ENCODE peak calls at places on chromosomes 1 and 21, in seven cellular contexts. One of them, this sample, is unnamed.
A peak's percentile ranks its signal among the peaks of the same experiment; 100 is the strongest.

GRCh38 chr1:16244650-16245285 is 7.8 kb upstream of the CPLANE2 start:
- DNase-seq in upper lobe of right lung: no peak
- DNase-seq in K562: no peak
- DNase-seq in suprapubic skin: no peak
- DNase-seq in uterus: no peak
- DNase-seq in lower lobe of right lung: no peak
- DNase-seq in OCI-LY7: no peak
- DNase-seq in this sample: no peak

GRCh38 chr1:209155556-209155955 is 428.0 kb upstream of the CAMK1G start:
- DNase-seq in upper lobe of right lung: no peak
- DNase-seq in K562: no peak
- DNase-seq in suprapubic skin: no peak
- DNase-seq in uterus: no peak
- DNase-seq in lower lobe of right lung: no peak
- DNase-seq in OCI-LY7: no peak
- DNase-seq in this sample: no peak

GRCh38 chr1:178510155-178510554 is 2.8 kb upstream of the TEX35 start:
- DNase-seq in upper lobe of right lung: no peak
- DNase-seq in K562: no peak
- DNase-seq in suprapubic skin: no peak
- DNase-seq in uterus: no peak
- DNase-seq in lower lobe of right lung: no peak
- DNase-seq in OCI-LY7: no peak
- DNase-seq in this sample: no peak

GRCh38 chr1:3531928-3532327 is 77.5 kb downstream of the ARHGEF16 start:
- DNase-seq in upper lobe of right lung: no peak
- DNase-seq in K562: no peak
- DNase-seq in suprapubic skin: no peak
- DNase-seq in uterus: no peak
- DNase-seq in lower lobe of right lung: no peak
- DNase-seq in OCI-LY7: no peak
- DNase-seq in this sample: no peak

GRCh38 chr1:61424382-61424781 is 300.6 kb downstream of the TM2D1 start:
- DNase-seq in upper lobe of right lung: no peak
- DNase-seq in K562: no peak
- DNase-seq in suprapubic skin: no peak
- DNase-seq in uterus: no peak
- DNase-seq in lower lobe of right lung: no peak
- DNase-seq in OCI-LY7: no peak
- DNase-seq in this sample: no peak

GRCh38 chr1:230757856-230758704 is 10.9 kb downstream of the CAPN9 start:
- DNase-seq in upper lobe of right lung: no peak
- DNase-seq in K562: no peak
- DNase-seq in suprapubic skin: no peak
- DNase-seq in uterus: no peak
- DNase-seq in lower lobe of right lung: no peak
- DNase-seq in OCI-LY7: no peak
- DNase-seq in this sample: no peak

GRCh38 chr1:246782120-246782900 is 58.1 kb downstream of the SCCPDH start:
- DNase-seq in upper lobe of right lung: no peak
- DNase-seq in K562: no peak
- DNase-seq in suprapubic skin: peak; percentile 77
- DNase-seq in uterus: peak; percentile 40
- DNase-seq in lower lobe of right lung: no peak
- DNase-seq in OCI-LY7: no peak
- DNase-seq in this sample: peak; percentile 61

GRCh38 chr21:46183910-46184624 is at the start of gene SPATC1L:
- DNase-seq in upper lobe of right lung: peak; percentile 84
- DNase-seq in K562: peak; percentile 79
- DNase-seq in suprapubic skin: peak; percentile 86
- DNase-seq in uterus: peak; percentile 76
- DNase-seq in lower lobe of right lung: peak; percentile 82
- DNase-seq in OCI-LY7: peak; percentile 46
- DNase-seq in this sample: peak; percentile 68

GRCh38 chr1:65147424-65148177 is 402 bp upstream of the AK4 start:
- DNase-seq in upper lobe of right lung: peak; percentile 67
- DNase-seq in K562: peak; percentile 73
- DNase-seq in suprapubic skin: peak; percentile 79
- DNase-seq in uterus: peak; percentile 46
- DNase-seq in lower lobe of right lung: peak; percentile 49
- DNase-seq in OCI-LY7: no peak
- DNase-seq in this sample: no peak

GRCh38 chr1:221174598-221174997 is 295.4 kb downstream of the HLX start:
- DNase-seq in upper lobe of right lung: no peak
- DNase-seq in K562: no peak
- DNase-seq in suprapubic skin: no peak
- DNase-seq in uterus: no peak
- DNase-seq in lower lobe of right lung: no peak
- DNase-seq in OCI-LY7: no peak
- DNase-seq in this sample: peak; percentile 69

GRCh38 chr21:25907573-25908275 is 173.0 kb downstream of the GABPA start:
- DNase-seq in upper lobe of right lung: no peak
- DNase-seq in K562: no peak
- DNase-seq in suprapubic skin: no peak
- DNase-seq in uterus: no peak
- DNase-seq in lower lobe of right lung: no peak
- DNase-seq in OCI-LY7: no peak
- DNase-seq in this sample: no peak

GRCh38 chr1:14265515-14265914 is 333.0 kb upstream of the KAZN start:
- DNase-seq in upper lobe of right lung: no peak
- DNase-seq in K562: no peak
- DNase-seq in suprapubic skin: no peak
- DNase-seq in uterus: no peak
- DNase-seq in lower lobe of right lung: no peak
- DNase-seq in OCI-LY7: no peak
- DNase-seq in this sample: no peak

DNA sequence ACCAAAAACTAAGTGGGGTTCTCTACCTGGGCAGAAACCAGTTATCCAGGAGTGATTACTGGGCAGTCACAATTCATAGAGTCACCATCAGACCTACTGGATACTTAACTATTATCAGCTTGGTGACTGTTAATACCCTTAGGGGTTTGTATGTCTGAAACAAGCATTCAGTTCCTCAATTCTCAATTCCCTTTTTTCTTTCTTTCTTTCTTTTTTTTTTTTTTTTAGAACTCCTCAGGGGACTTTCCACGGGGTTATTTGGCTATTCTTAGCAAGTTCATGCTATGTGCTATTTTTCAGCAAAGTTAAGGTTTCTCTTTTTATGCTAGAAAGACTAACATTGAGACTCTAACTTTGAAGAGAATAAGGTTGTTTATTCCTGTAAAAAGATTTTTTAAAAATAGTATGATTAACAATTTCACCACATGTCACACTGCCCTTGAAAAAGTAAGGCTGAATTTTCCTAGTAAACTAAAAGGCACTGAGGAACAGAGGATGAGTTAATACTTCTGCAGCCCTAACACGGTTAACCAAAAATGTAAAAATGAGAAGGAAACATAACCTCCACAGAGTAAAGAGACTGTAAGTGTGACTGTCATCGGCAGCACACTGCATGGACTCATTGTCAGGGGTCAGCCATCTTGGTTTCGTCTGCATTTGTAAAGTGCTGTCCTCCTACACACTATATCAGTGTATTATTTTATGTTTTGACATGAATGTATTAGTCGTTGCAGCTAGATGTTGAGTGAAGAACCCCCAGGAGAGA is 310.2 kb downstream of the NTNG1 start:
- DNase-seq in upper lobe of right lung: no peak
- DNase-seq in K562: no peak
- DNase-seq in suprapubic skin: no peak
- DNase-seq in uterus: no peak
- DNase-seq in lower lobe of right lung: no peak
- DNase-seq in OCI-LY7: peak; percentile 39
- DNase-seq in this sample: no peak
- H3K27ac ChIP-seq in upper lobe of right lung: no peak overlapping the region
- H3K27ac ChIP-seq in K562: no peak overlapping the region
- H3K27ac ChIP-seq in suprapubic skin: no peak overlapping the region
- H3K27ac ChIP-seq in uterus: no peak overlapping the region
- H3K27ac ChIP-seq in lower lobe of right lung: no peak overlapping the region
- H3K27ac ChIP-seq in OCI-LY7: peak overlapping the region; percentile 27
- H3K27ac ChIP-seq in this sample: no peak overlapping the region

GRCh38 chr1:1115830-1116700 is at the start of gene C1orf159:
- DNase-seq in upper lobe of right lung: peak; percentile 99
- DNase-seq in K562: peak; percentile 98
- DNase-seq in suprapubic skin: peak; percentile 99
- DNase-seq in uterus: peak; percentile 100
- DNase-seq in lower lobe of right lung: peak; percentile 99
- DNase-seq in OCI-LY7: peak; percentile 98
- DNase-seq in this sample: peak; percentile 99
- H3K4me1 ChIP-seq in upper lobe of right lung: peaks cover 8% of the 10 kb centered on the region
- H3K4me1 ChIP-seq in K562: no peaks in the 10 kb centered on the region
- H3K4me1 ChIP-seq in suprapubic skin: peaks cover 18% of the 10 kb centered on the region
- H3K4me1 ChIP-seq in uterus: no peaks in the 10 kb centered on the region
- H3K4me1 ChIP-seq in lower lobe of right lung: peaks cover 9% of the 10 kb centered on the region
- H3K4me1 ChIP-seq in OCI-LY7: peaks cover 5% of the 10 kb centered on the region
- H3K4me1 ChIP-seq in this sample: peaks cover 14% of the 10 kb centered on the region

DNA sequence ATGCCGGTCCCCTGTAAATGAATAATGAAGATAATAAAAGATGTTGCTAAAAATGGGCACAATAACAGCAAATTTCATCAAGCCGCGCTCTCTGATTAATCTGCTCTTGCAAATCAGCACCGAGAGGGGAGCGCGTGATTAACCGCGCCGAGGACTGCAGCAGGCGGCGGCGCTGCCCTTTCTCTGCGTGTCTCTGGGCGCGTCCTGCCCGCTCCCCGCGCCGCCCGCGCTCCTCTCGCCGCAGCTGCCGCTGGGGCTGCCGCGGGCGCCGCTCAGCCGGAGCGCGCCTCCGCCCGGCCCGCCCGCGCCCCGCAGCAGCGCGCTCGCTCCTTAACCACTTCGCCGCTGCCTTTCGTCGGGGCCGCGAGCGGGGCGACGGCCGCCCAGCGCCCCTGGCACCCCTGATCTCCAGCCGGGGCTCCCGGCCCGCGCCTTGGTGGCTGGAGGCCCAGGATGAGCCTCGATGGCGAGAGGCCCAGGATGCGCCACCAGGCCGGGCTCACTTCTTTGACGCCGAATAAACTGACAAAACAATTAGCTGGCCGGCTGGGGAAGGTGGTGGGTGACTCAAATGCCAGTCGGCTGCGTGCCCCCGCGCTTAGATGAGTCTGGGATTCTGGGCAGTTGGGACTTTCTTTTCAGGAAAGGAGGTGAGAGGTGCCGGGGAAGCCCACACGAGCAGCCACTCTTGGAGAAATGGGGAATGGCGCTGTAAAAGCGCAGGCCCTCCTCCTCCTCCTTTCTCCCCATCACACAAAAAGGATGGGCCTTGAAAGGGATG is 221.4 kb upstream of the PKN2 start:
- DNase-seq in upper lobe of right lung: no peak
- DNase-seq in K562: no peak
- DNase-seq in suprapubic skin: no peak
- DNase-seq in uterus: peak; percentile 16
- DNase-seq in lower lobe of right lung: peak; percentile 45
- DNase-seq in OCI-LY7: no peak
- DNase-seq in this sample: no peak
- H3K27ac ChIP-seq in upper lobe of right lung: peak overlapping the region; percentile 75
- H3K27ac ChIP-seq in K562: no peak overlapping the region
- H3K27ac ChIP-seq in suprapubic skin: no peak overlapping the region
- H3K27ac ChIP-seq in uterus: peak overlapping the region; percentile 75
- H3K27ac ChIP-seq in lower lobe of right lung: peak overlapping the region; percentile 71
- H3K27ac ChIP-seq in OCI-LY7: no peak overlapping the region
- H3K27ac ChIP-seq in this sample: peak overlapping the region; percentile 80

GRCh38 chr21:42031241-42031640 is 21.1 kb upstream of the ZBTB21 start:
- DNase-seq in upper lobe of right lung: no peak
- DNase-seq in K562: no peak
- DNase-seq in suprapubic skin: no peak
- DNase-seq in uterus: no peak
- DNase-seq in lower lobe of right lung: no peak
- DNase-seq in OCI-LY7: no peak
- DNase-seq in this sample: no peak

GRCh38 chr21:42032266-42032665 is 22.1 kb upstream of the ZBTB21 start:
- DNase-seq in upper lobe of right lung: no peak
- DNase-seq in K562: no peak
- DNase-seq in suprapubic skin: no peak
- DNase-seq in uterus: no peak
- DNase-seq in lower lobe of right lung: no peak
- DNase-seq in OCI-LY7: no peak
- DNase-seq in this sample: no peak

GRCh38 chr21:42032968-42033367 is 22.8 kb upstream of the ZBTB21 start:
- DNase-seq in upper lobe of right lung: no peak
- DNase-seq in K562: no peak
- DNase-seq in suprapubic skin: no peak
- DNase-seq in uterus: no peak
- DNase-seq in lower lobe of right lung: peak; percentile 35
- DNase-seq in OCI-LY7: peak; percentile 34
- DNase-seq in this sample: no peak

GRCh38 chr21:42030311-42030710 is 20.2 kb upstream of the ZBTB21 start:
- DNase-seq in upper lobe of right lung: no peak
- DNase-seq in K562: no peak
- DNase-seq in suprapubic skin: no peak
- DNase-seq in uterus: no peak
- DNase-seq in lower lobe of right lung: no peak
- DNase-seq in OCI-LY7: no peak
- DNase-seq in this sample: no peak

GRCh38 chr21:42031816-42032215 is 21.7 kb upstream of the ZBTB21 start:
- DNase-seq in upper lobe of right lung: no peak
- DNase-seq in K562: no peak
- DNase-seq in suprapubic skin: no peak
- DNase-seq in uterus: no peak
- DNase-seq in lower lobe of right lung: peak; percentile 15
- DNase-seq in OCI-LY7: peak; percentile 65
- DNase-seq in this sample: no peak
- H3K4me1 ChIP-seq in upper lobe of right lung: no peaks in the 10 kb centered on the region
- H3K4me1 ChIP-seq in K562: no peaks in the 10 kb centered on the region
- H3K4me1 ChIP-seq in suprapubic skin: peaks cover 12% of the 10 kb centered on the region
- H3K4me1 ChIP-seq in uterus: no peaks in the 10 kb centered on the region
- H3K4me1 ChIP-seq in lower lobe of right lung: no peaks in the 10 kb centered on the region
- H3K4me1 ChIP-seq in OCI-LY7: peaks cover 60% of the 10 kb centered on the region
- H3K4me1 ChIP-seq in this sample: no peaks in the 10 kb centered on the region

GRCh38 chr1:20478072-20478660 is 7.8 kb downstream of the CAMK2N1 start:
- DNase-seq in upper lobe of right lung: no peak
- DNase-seq in K562: no peak
- DNase-seq in suprapubic skin: no peak
- DNase-seq in uterus: no peak
- DNase-seq in lower lobe of right lung: no peak
- DNase-seq in OCI-LY7: no peak
- DNase-seq in this sample: no peak
- H3K27ac ChIP-seq in upper lobe of right lung: no peak overlapping the region
- H3K27ac ChIP-seq in K562: no peak overlapping the region
- H3K27ac ChIP-seq in suprapubic skin: no peak overlapping the region
- H3K27ac ChIP-seq in uterus: no peak overlapping the region
- H3K27ac ChIP-seq in lower lobe of right lung: no peak overlapping the region
- H3K27ac ChIP-seq in OCI-LY7: no peak overlapping the region
- H3K27ac ChIP-seq in this sample: no peak overlapping the region

GRCh38 chr1:10692401-10693021 is 103.9 kb downstream of the CASZ1 start:
- DNase-seq in upper lobe of right lung: peak; percentile 87
- DNase-seq in K562: peak; percentile 59
- DNase-seq in suprapubic skin: no peak
- DNase-seq in uterus: no peak
- DNase-seq in lower lobe of right lung: peak; percentile 79
- DNase-seq in OCI-LY7: peak; percentile 82
- DNase-seq in this sample: no peak
- H3K4me1 ChIP-seq in upper lobe of right lung: peaks cover 40% of the 10 kb centered on the region
- H3K4me1 ChIP-seq in K562: peaks cover 3% of the 10 kb centered on the region
- H3K4me1 ChIP-seq in suprapubic skin: peaks cover 85% of the 10 kb centered on the region
- H3K4me1 ChIP-seq in uterus: peaks cover 9% of the 10 kb centered on the region
- H3K4me1 ChIP-seq in lower lobe of right lung: peaks cover 73% of the 10 kb centered on the region
- H3K4me1 ChIP-seq in OCI-LY7: peaks cover 9% of the 10 kb centered on the region
- H3K4me1 ChIP-seq in this sample: no peaks in the 10 kb centered on the region

This sample was measured in right atrium auricular region.